ENCODE peak calls at places on chromosome 19, in ten cellular contexts. One of them, this sample, is unnamed.

GRCh38 chr19:50268046-50268445 is 61.1 kb downstream of the KCNC3 start:
- DNase-seq in T-helper 2 cell: no peak
- DNase-seq in stimulated activated CD8-positive, alpha-beta memory T cell treated with anti-CD3 and anti-CD28 coated beads, Interleukin-7, amount 100 ng/mL, for 1 hour: no peak
- DNase-seq in fibroblast of the conjunctiva: no peak
- DNase-seq in choroid plexus epithelial cell: no peak
- DNase-seq in HEK293T: no peak
- DNase-seq in kidney tubule cell: no peak
- DNase-seq in NCI-H1417 treated with DMSO at 0.1 percent for 48 hours: no peak
- DNase-seq in activated CD4-positive, alpha-beta memory T cell treated with anti-CD3 and anti-CD28 coated beads, Interleukin-2, amount 10 ng/mL, durations not matched to agents 7 days and 5 days: no peak
- DNase-seq in HT-29: no peak
- DNase-seq in this sample: no peak

GRCh38 chr19:47510516-47511127 is 4.2 kb downstream of the NAPA start:
- DNase-seq in T-helper 2 cell: no peak
- DNase-seq in stimulated activated CD8-positive, alpha-beta memory T cell treated with anti-CD3 and anti-CD28 coated beads, Interleukin-7, amount 100 ng/mL, for 1 hour: no peak
- DNase-seq in fibroblast of the conjunctiva: no peak
- DNase-seq in choroid plexus epithelial cell: no peak
- DNase-seq in HEK293T: no peak
- DNase-seq in kidney tubule cell: no peak
- DNase-seq in NCI-H1417 treated with DMSO at 0.1 percent for 48 hours: no peak
- DNase-seq in activated CD4-positive, alpha-beta memory T cell treated with anti-CD3 and anti-CD28 coated beads, Interleukin-2, amount 10 ng/mL, durations not matched to agents 7 days and 5 days: no peak
- DNase-seq in HT-29: no peak
- DNase-seq in this sample: no peak

GRCh38 chr19:31312629-31313244 is 36.5 kb downstream of the TSHZ3 start:
- DNase-seq in T-helper 2 cell: no peak
- DNase-seq in stimulated activated CD8-positive, alpha-beta memory T cell treated with anti-CD3 and anti-CD28 coated beads, Interleukin-7, amount 100 ng/mL, for 1 hour: no peak
- DNase-seq in fibroblast of the conjunctiva: no peak
- DNase-seq in choroid plexus epithelial cell: no peak
- DNase-seq in HEK293T: no peak
- DNase-seq in kidney tubule cell: no peak
- DNase-seq in NCI-H1417 treated with DMSO at 0.1 percent for 48 hours: no peak
- DNase-seq in activated CD4-positive, alpha-beta memory T cell treated with anti-CD3 and anti-CD28 coated beads, Interleukin-2, amount 10 ng/mL, durations not matched to agents 7 days and 5 days: no peak
- DNase-seq in HT-29: no peak
- DNase-seq in this sample: no peak

GRCh38 chr19:55369651-55370304 is 485 bp downstream of the IL11 start:
- DNase-seq in T-helper 2 cell: no peak
- DNase-seq in stimulated activated CD8-positive, alpha-beta memory T cell treated with anti-CD3 and anti-CD28 coated beads, Interleukin-7, amount 100 ng/mL, for 1 hour: no peak
- DNase-seq in fibroblast of the conjunctiva: no peak
- DNase-seq in choroid plexus epithelial cell: peak
- DNase-seq in HEK293T: peak
- DNase-seq in kidney tubule cell: peak
- DNase-seq in NCI-H1417 treated with DMSO at 0.1 percent for 48 hours: no peak
- DNase-seq in activated CD4-positive, alpha-beta memory T cell treated with anti-CD3 and anti-CD28 coated beads, Interleukin-2, amount 10 ng/mL, durations not matched to agents 7 days and 5 days: no peak
- DNase-seq in HT-29: no peak
- DNase-seq in this sample: no peak

GRCh38 chr19:38513762-38514167 is 80.3 kb downstream of the RYR1 start:
- DNase-seq in T-helper 2 cell: no peak
- DNase-seq in stimulated activated CD8-positive, alpha-beta memory T cell treated with anti-CD3 and anti-CD28 coated beads, Interleukin-7, amount 100 ng/mL, for 1 hour: no peak
- DNase-seq in fibroblast of the conjunctiva: no peak
- DNase-seq in choroid plexus epithelial cell: no peak
- DNase-seq in HEK293T: no peak
- DNase-seq in kidney tubule cell: no peak
- DNase-seq in NCI-H1417 treated with DMSO at 0.1 percent for 48 hours: no peak
- DNase-seq in activated CD4-positive, alpha-beta memory T cell treated with anti-CD3 and anti-CD28 coated beads, Interleukin-2, amount 10 ng/mL, durations not matched to agents 7 days and 5 days: peak
- DNase-seq in HT-29: no peak
- DNase-seq in this sample: no peak

GRCh38 chr19:19540707-19541515 is 2.8 kb downstream of the CILP2 start:
- DNase-seq in T-helper 2 cell: peak
- DNase-seq in stimulated activated CD8-positive, alpha-beta memory T cell treated with anti-CD3 and anti-CD28 coated beads, Interleukin-7, amount 100 ng/mL, for 1 hour: peak
- DNase-seq in fibroblast of the conjunctiva: no peak
- DNase-seq in choroid plexus epithelial cell: peak
- DNase-seq in HEK293T: peak
- DNase-seq in kidney tubule cell: peak
- DNase-seq in NCI-H1417 treated with DMSO at 0.1 percent for 48 hours: no peak
- DNase-seq in activated CD4-positive, alpha-beta memory T cell treated with anti-CD3 and anti-CD28 coated beads, Interleukin-2, amount 10 ng/mL, durations not matched to agents 7 days and 5 days: peak
- DNase-seq in HT-29: no peak
- DNase-seq in this sample: no peak

GRCh38 chr19:46753420-46754155 is 7.3 kb upstream of the STRN4 start:
- DNase-seq in T-helper 2 cell: no peak
- DNase-seq in stimulated activated CD8-positive, alpha-beta memory T cell treated with anti-CD3 and anti-CD28 coated beads, Interleukin-7, amount 100 ng/mL, for 1 hour: peak
- DNase-seq in fibroblast of the conjunctiva: no peak
- DNase-seq in choroid plexus epithelial cell: peak
- DNase-seq in HEK293T: peak
- DNase-seq in kidney tubule cell: no peak
- DNase-seq in NCI-H1417 treated with DMSO at 0.1 percent for 48 hours: no peak
- DNase-seq in activated CD4-positive, alpha-beta memory T cell treated with anti-CD3 and anti-CD28 coated beads, Interleukin-2, amount 10 ng/mL, durations not matched to agents 7 days and 5 days: peak
- DNase-seq in HT-29: peak
- DNase-seq in this sample: peak

GRCh38 chr19:33411621-33412180 is 38.2 kb downstream of the CEBPG start:
- DNase-seq in T-helper 2 cell: no peak
- DNase-seq in stimulated activated CD8-positive, alpha-beta memory T cell treated with anti-CD3 and anti-CD28 coated beads, Interleukin-7, amount 100 ng/mL, for 1 hour: no peak
- DNase-seq in fibroblast of the conjunctiva: no peak
- DNase-seq in choroid plexus epithelial cell: no peak
- DNase-seq in HEK293T: no peak
- DNase-seq in kidney tubule cell: no peak
- DNase-seq in NCI-H1417 treated with DMSO at 0.1 percent for 48 hours: no peak
- DNase-seq in activated CD4-positive, alpha-beta memory T cell treated with anti-CD3 and anti-CD28 coated beads, Interleukin-2, amount 10 ng/mL, durations not matched to agents 7 days and 5 days: no peak
- DNase-seq in HT-29: no peak
- DNase-seq in this sample: no peak

GRCh38 chr19:35868172-35868822 is at the start of gene APLP1:
- DNase-seq in T-helper 2 cell: peak
- DNase-seq in stimulated activated CD8-positive, alpha-beta memory T cell treated with anti-CD3 and anti-CD28 coated beads, Interleukin-7, amount 100 ng/mL, for 1 hour: no peak
- DNase-seq in fibroblast of the conjunctiva: no peak
- DNase-seq in choroid plexus epithelial cell: no peak
- DNase-seq in HEK293T: peak
- DNase-seq in kidney tubule cell: peak
- DNase-seq in NCI-H1417 treated with DMSO at 0.1 percent for 48 hours: no peak
- DNase-seq in activated CD4-positive, alpha-beta memory T cell treated with anti-CD3 and anti-CD28 coated beads, Interleukin-2, amount 10 ng/mL, durations not matched to agents 7 days and 5 days: peak
- DNase-seq in HT-29: peak
- DNase-seq in this sample: peak

GRCh38 chr19:38557205-38557799 is 60.5 kb downstream of the MAP4K1 start:
- DNase-seq in T-helper 2 cell: no peak
- DNase-seq in stimulated activated CD8-positive, alpha-beta memory T cell treated with anti-CD3 and anti-CD28 coated beads, Interleukin-7, amount 100 ng/mL, for 1 hour: no peak
- DNase-seq in fibroblast of the conjunctiva: no peak
- DNase-seq in choroid plexus epithelial cell: no peak
- DNase-seq in HEK293T: no peak
- DNase-seq in kidney tubule cell: no peak
- DNase-seq in NCI-H1417 treated with DMSO at 0.1 percent for 48 hours: no peak
- DNase-seq in activated CD4-positive, alpha-beta memory T cell treated with anti-CD3 and anti-CD28 coated beads, Interleukin-2, amount 10 ng/mL, durations not matched to agents 7 days and 5 days: peak
- DNase-seq in HT-29: peak
- DNase-seq in this sample: no peak

GRCh38 chr19:35017507-35017906 is 12.8 kb upstream of the SCN1B start:
- DNase-seq in T-helper 2 cell: no peak
- DNase-seq in stimulated activated CD8-positive, alpha-beta memory T cell treated with anti-CD3 and anti-CD28 coated beads, Interleukin-7, amount 100 ng/mL, for 1 hour: no peak
- DNase-seq in fibroblast of the conjunctiva: no peak
- DNase-seq in choroid plexus epithelial cell: no peak
- DNase-seq in HEK293T: no peak
- DNase-seq in kidney tubule cell: no peak
- DNase-seq in NCI-H1417 treated with DMSO at 0.1 percent for 48 hours: no peak
- DNase-seq in activated CD4-positive, alpha-beta memory T cell treated with anti-CD3 and anti-CD28 coated beads, Interleukin-2, amount 10 ng/mL, durations not matched to agents 7 days and 5 days: no peak
- DNase-seq in HT-29: no peak
- DNase-seq in this sample: no peak

GRCh38 chr19:45822716-45823115 is 7.6 kb upstream of the RSPH6A start:
- DNase-seq in T-helper 2 cell: no peak
- DNase-seq in stimulated activated CD8-positive, alpha-beta memory T cell treated with anti-CD3 and anti-CD28 coated beads, Interleukin-7, amount 100 ng/mL, for 1 hour: no peak
- DNase-seq in fibroblast of the conjunctiva: no peak
- DNase-seq in choroid plexus epithelial cell: no peak
- DNase-seq in HEK293T: no peak
- DNase-seq in kidney tubule cell: no peak
- DNase-seq in NCI-H1417 treated with DMSO at 0.1 percent for 48 hours: no peak
- DNase-seq in activated CD4-positive, alpha-beta memory T cell treated with anti-CD3 and anti-CD28 coated beads, Interleukin-2, amount 10 ng/mL, durations not matched to agents 7 days and 5 days: no peak
- DNase-seq in HT-29: no peak
- DNase-seq in this sample: no peak

GRCh38 chr19:55340784-55341147 is 1.1 kb downstream of the KMT5C start:
- DNase-seq in T-helper 2 cell: no peak
- DNase-seq in stimulated activated CD8-positive, alpha-beta memory T cell treated with anti-CD3 and anti-CD28 coated beads, Interleukin-7, amount 100 ng/mL, for 1 hour: no peak
- DNase-seq in fibroblast of the conjunctiva: no peak
- DNase-seq in choroid plexus epithelial cell: no peak
- DNase-seq in HEK293T: no peak
- DNase-seq in kidney tubule cell: no peak
- DNase-seq in NCI-H1417 treated with DMSO at 0.1 percent for 48 hours: no peak
- DNase-seq in activated CD4-positive, alpha-beta memory T cell treated with anti-CD3 and anti-CD28 coated beads, Interleukin-2, amount 10 ng/mL, durations not matched to agents 7 days and 5 days: peak
- DNase-seq in HT-29: peak
- DNase-seq in this sample: peak

GRCh38 chr19:370641-371330 is 26.2 kb upstream of the MIER2 start:
- DNase-seq in T-helper 2 cell: no peak
- DNase-seq in stimulated activated CD8-positive, alpha-beta memory T cell treated with anti-CD3 and anti-CD28 coated beads, Interleukin-7, amount 100 ng/mL, for 1 hour: no peak
- DNase-seq in fibroblast of the conjunctiva: no peak
- DNase-seq in choroid plexus epithelial cell: no peak
- DNase-seq in HEK293T: no peak
- DNase-seq in kidney tubule cell: no peak
- DNase-seq in NCI-H1417 treated with DMSO at 0.1 percent for 48 hours: no peak
- DNase-seq in activated CD4-positive, alpha-beta memory T cell treated with anti-CD3 and anti-CD28 coated beads, Interleukin-2, amount 10 ng/mL, durations not matched to agents 7 days and 5 days: no peak
- DNase-seq in HT-29: no peak
- DNase-seq in this sample: no peak

GRCh38 chr19:56884481-56884880 is 44.0 kb upstream of the PEG3 start:
- DNase-seq in T-helper 2 cell: no peak
- DNase-seq in stimulated activated CD8-positive, alpha-beta memory T cell treated with anti-CD3 and anti-CD28 coated beads, Interleukin-7, amount 100 ng/mL, for 1 hour: no peak
- DNase-seq in fibroblast of the conjunctiva: no peak
- DNase-seq in choroid plexus epithelial cell: no peak
- DNase-seq in HEK293T: no peak
- DNase-seq in kidney tubule cell: no peak
- DNase-seq in NCI-H1417 treated with DMSO at 0.1 percent for 48 hours: no peak
- DNase-seq in activated CD4-positive, alpha-beta memory T cell treated with anti-CD3 and anti-CD28 coated beads, Interleukin-2, amount 10 ng/mL, durations not matched to agents 7 days and 5 days: no peak
- DNase-seq in HT-29: no peak
- DNase-seq in this sample: no peak

This sample was measured in MM.1S.